ENCODE peak calls at places on chromosomes 16 and 17, in five cellular contexts. R is left lung, Q is OCI-LY7, N is GM12878, T is esophagus squamous epithelium. L is an unnamed sample.

GRCh38 chr16:50985733-50986132 is 165.3 kb downstream of the SALL1 start:
- DNase-seq in T (no peak), R (no peak), Q (peak), N (no peak), L (no peak)

GRCh38 chr17:68539536-68540469 is 27.6 kb downstream of the PRKAR1A start:
- DNase-seq in N (no peak), Q (peak), T (no peak), R (peak), L (no peak)

GRCh38 chr17:13594762-13595697 is 6.7 kb downstream of the HS3ST3A1 start:
- DNase-seq in R (peak), T (peak), N (peak), Q (peak), L (peak)

GRCh38 chr17:77645441-77646430 is 312.8 kb upstream of the TNRC6C start:
- DNase-seq in R (no peak), Q (no peak), T (no peak), N (no peak), L (peak)

GRCh38 chr16:29848420-29849297 is 14.4 kb downstream of the CDIPT start:
- DNase-seq in Q (peak), R (peak), N (no peak), T (no peak), L (peak)

GRCh38 chr16:79272141-79272577 is 328.4 kb downstream of the MAF start:
- DNase-seq in N (no peak), R (no peak), T (no peak), Q (no peak), L (peak)

GRCh38 chr17:42002175-42002791 is 15.0 kb downstream of the DNAJC7 start:
- DNase-seq in N (no peak), R (no peak), Q (no peak), T (no peak), L (no peak)

GRCh38 chr17:40779181-40779909 is 3.0 kb downstream of the KRT27 start:
- DNase-seq in T (no peak), N (no peak), Q (no peak), R (peak), L (peak)

GRCh38 chr17:44065668-44066203 is 735 bp downstream of the LSM12 start:
- DNase-seq in N (no peak), R (no peak), Q (peak), T (no peak), L (peak)

GRCh38 chr17:51815097-51815496 is 343.4 kb downstream of the CA10 start:
- DNase-seq in T (no peak), R (no peak), Q (no peak), N (no peak), L (no peak)

GRCh38 chr17:1905190-1905919 is 75.5 kb downstream of the RPA1 start:
- DNase-seq in T (no peak), N (no peak), Q (peak), R (no peak), L (no peak)

GRCh38 chr17:72381597-72382397 is 261.0 kb downstream of the SOX9 start:
- DNase-seq in N (no peak), R (no peak), Q (no peak), T (no peak), L (no peak)

GRCh38 chr16:56629531-56629930 is 2.9 kb upstream of the MT1M start:
- DNase-seq in N (no peak), Q (no peak), R (no peak), T (no peak), L (no peak)

GRCh38 chr17:15291674-15292361 is 26.7 kb upstream of the PMP22 start:
- DNase-seq in Q (no peak), T (no peak), R (peak), N (no peak), L (no peak)

DNA sequence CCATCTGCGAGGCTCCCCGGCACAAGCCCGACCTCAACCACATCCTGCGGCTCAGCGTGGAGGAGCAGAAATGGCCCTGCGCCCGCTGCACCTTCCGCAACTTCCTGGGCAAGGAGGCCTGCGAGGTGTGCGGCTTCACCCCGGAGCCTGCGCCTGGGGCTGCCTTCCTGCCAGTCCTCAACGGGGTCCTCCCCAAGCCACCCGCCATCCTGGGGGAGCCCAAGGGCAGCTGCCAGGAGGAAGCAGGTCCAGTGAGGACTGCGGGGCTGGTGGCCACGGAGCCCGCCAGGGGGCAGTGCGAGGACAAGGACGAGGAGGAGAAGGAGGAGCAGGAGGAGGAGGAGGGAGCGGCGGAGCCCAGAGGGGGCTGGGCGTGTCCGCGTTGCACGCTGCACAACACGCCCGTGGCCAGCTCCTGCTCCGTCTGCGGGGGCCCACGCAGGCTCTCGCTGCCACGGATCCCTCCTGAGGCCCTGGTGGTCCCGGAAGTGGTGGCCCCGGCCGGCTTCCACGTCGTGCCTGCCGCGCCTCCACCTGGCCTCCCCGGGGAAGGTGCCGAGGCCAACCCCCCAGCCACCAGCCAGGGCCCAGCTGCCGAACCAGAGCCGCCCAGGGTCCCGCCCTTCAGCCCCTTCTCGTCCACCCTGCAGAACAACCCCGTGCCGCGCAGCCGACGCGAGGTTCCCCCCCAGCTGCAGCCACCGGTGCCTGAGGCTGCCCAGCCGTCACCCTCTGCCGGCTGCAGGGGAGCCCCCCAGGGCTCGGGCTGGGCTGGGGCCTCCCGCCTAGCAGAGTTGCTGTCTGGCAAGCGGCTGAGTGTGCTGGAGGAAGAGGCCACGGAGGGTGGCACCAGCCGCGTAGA is 13.1 kb upstream of the PRR35 start:
- DNase-seq in T (no peak), N (no peak), R (peak), Q (no peak), L (peak)
- TF ChIP-seq CTCF in T (peak), N (no peak), R (peak), Q (no peak), L (no peak)

GRCh38 chr17:56866496-56866895 is 32.5 kb downstream of the DGKE start:
- DNase-seq in T (no peak), Q (peak), N (no peak), R (no peak), L (no peak)
- TF ChIP-seq CTCF in T (no peak), Q (peak), N (peak), R (no peak), L (no peak)

GRCh38 chr17:61399131-61400057 is at the start of gene TBX2:
- DNase-seq in Q (no peak), R (peak), T (no peak), N (no peak), L (no peak)
- TF ChIP-seq CTCF in Q (no peak), R (no peak), T (no peak), N (no peak), L (no peak)

GRCh38 chr16:74111583-74111982 is 185.0 kb upstream of the PSMD7 start:
- DNase-seq in R (no peak), Q (no peak), N (no peak), T (no peak), L (peak)

GRCh38 chr16:74107795-74108610 is 188.6 kb upstream of the PSMD7 start:
- DNase-seq in Q (peak), R (no peak), T (no peak), N (peak), L (peak)
- TF ChIP-seq CTCF in Q (peak), R (peak), T (peak), N (peak), L (peak)

DNA sequence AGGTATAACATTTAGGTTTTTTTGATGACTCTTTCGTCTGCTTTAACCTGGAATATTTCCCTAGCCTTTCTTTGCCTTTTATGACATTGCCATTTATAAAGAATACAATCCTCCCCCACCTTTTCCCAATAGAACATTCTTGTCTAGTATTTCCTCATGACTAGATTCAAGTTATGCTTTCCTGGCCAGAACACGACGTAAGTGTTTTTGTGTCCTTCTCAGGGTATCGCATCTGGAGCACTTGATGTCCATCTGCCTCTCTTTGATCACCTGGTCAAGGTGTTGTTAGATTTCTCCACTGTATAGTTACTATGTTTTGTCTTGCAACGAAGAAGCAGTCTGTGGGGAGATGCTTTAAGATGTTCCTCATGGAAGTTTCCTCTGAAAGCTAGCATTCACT is 87.4 kb downstream of the MSI2 start:
- DNase-seq in T (no peak), N (no peak), R (no peak), Q (no peak), L (no peak)
- TF ChIP-seq CTCF in T (no peak), N (no peak), R (no peak), Q (no peak), L (no peak)

DNA sequence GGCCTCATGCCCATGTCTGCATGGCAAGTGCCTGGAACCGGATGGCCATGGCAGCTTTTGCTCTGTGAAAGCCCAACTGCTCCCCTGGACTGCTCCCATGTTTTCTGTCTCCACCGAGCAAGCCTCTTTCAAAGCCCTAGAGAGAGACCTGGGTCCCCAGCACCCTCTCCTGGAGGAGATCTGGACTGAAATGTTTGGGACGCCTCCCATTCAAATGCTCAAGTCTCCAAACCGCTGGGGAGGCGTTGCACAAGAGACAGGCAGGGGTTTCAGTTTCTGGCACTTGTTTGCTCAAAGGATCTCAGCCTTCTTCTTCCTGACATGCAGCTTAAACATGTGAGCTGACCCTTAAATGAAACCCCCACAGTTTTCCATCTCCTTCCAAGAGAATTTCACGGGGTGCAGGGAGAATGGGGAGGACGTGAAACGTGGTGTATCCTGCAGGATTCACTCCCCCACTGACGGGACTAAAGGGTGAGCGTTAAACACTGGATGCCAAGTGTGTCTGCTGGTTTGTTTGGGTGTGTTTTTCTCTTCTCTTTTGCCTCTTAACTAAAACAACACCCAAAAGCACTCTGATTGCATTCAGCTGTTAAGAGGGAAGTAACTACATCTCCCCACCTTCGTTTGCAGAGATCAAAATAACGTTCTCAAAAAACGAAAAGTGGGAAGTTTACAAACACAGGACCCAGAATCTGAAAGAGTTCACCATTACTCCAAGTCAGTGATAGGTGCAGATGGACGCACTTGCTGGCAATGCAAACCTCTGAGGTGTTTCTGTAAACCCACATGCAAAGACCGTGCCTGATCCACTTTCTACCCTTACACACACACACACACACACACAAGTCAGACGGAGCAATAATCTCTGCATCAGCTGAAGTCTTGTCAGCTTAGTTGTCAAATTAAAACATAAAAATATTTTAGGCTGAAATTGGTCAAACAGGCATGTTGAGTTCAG is 256.9 kb downstream of the C16orf95 start:
- DNase-seq in T (no peak), R (no peak), N (no peak), Q (peak), L (no peak)
- TF ChIP-seq CTCF in T (no peak), R (no peak), N (no peak), Q (no peak), L (no peak)

DNA sequence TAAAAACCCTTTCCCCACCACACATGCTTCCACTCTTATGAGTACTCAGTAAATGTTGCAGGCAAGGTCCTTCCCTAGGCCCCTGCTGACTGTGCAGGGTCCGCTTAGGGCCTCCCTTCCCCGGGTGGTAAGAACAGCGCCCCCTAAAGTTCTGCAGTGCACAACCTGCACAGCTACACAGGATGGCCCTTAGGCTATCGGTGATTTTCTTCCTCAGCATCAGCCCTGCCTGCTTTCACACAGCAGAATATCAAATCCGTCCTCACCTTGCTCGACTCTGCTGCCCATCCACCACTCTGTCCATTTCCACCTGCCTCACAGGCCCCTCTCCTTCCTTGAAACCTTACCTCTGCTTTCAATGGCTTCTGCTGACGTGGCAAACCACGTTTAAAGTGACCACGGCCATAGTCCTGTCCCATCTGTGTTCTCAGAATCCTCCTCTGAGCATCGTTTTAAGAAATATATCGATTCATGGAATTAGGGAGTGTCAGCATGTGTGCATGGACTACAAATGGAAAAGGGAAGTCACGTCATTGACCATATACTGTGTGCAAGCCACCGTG is 51.4 kb upstream of the TMEM132E start:
- DNase-seq in Q (peak), R (no peak), N (no peak), T (no peak), L (peak)
- TF ChIP-seq CTCF in Q (peak), R (no peak), N (no peak), T (no peak), L (no peak)

DNA sequence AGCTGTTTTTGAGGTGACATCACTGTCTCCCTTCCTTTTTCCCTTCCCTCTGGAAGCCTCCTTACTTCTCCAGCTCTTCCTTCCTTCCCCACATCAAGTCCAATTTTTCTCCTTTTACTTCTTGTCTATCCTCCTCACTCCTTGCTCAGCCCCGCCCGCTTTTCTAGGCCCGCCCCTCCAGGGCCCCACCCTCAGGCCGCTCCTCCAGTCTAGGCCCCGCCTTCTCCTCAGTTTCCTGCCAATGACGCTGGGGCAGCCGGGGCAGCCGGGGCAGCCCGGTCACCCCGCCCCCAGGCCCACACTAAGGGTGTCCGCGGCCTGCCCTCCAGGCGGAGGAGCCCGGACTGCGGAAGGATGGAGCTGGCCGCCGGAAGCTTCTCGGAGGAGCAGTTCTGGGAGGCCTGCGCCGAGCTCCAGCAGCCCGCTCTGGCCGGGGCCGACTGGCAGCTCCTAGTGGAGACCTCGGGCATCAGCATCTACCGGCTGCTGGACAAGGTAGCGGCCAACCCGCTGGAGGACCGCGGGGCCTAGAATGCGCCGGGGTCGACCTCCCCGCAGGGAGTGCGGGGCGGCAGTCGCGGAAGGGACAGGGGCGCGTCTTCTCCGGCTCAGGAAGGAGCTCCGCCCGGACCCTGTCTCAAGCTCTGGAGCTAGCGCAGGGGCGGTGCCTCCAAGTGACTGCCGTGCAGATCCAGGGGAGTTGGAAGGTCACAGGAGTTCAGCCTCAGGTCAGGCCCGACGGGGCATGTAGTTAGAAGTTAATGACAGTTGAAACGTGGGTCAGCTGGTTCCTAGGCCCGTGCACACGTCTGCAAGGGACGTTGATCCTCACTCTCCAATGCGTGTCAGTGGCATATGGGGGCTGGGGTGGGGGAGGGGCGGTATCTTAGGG is at the start of gene PCTP:
- DNase-seq in N (peak), Q (peak), R (peak), T (peak), L (peak)
- TF ChIP-seq CTCF in N (peak), Q (peak), R (no peak), T (peak), L (peak)

GRCh38 chr16:19116711-19117449 is 3.1 kb downstream of the ITPRIPL2 start:
- DNase-seq in N (no peak), R (no peak), T (no peak), Q (peak), L (no peak)

GRCh38 chr16:19118938-19119431 is 5.2 kb downstream of the ITPRIPL2 start:
- DNase-seq in R (peak), Q (no peak), T (no peak), N (no peak), L (peak)

GRCh38 chr16:19114359-19115147 is 789 bp downstream of the ITPRIPL2 start:
- DNase-seq in R (peak), Q (no peak), N (no peak), T (no peak), L (no peak)

GRCh38 chr16:19113577-19114358 is at the start of gene ITPRIPL2:
- DNase-seq in N (no peak), T (no peak), Q (no peak), R (peak), L (no peak)

DNA sequence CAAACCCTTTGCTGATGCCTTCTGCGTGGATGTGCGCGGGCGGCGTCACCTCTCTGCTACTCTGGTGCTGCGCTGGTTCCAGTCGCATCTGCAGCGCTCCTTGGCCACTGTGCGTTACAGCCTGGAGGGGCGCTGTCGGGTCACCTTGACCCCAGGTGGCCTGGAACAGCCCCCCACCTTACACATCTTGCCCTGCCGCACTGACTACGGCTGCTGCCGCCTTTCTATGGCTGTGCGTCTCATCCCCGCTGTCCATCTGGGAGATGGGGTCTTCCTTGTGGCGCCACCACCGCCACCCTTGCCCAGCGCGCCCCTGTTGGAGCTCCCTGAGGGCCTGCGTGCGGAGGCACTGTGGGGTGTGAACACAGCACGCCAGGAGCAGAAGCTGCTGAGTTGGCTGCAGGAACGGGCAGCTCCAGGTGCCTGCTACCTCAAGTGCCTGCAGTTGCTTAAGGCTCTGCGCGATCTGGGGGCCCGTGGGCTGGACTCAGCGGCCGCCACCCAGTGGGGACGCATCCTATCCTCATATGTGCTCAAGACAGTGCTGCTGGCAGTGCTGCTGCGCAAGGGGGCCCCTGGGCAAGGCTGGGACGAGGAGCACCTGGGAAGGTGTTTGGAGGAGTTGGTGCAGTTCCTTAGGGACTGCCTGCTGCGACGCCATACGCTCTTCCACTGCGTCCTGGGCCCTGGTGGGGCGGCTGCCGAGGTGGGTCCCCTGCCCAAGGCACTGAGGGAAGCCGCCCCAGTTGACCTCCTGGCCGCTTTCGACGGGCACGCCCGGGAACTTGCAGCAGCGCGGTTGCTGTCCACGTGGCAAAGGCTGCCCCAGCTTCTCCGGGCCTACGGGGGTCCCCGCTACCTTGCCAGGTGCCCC is 1.6 kb downstream of the ITPRIPL2 start:
- DNase-seq in N (no peak), T (no peak), Q (no peak), R (peak), L (no peak)
- TF ChIP-seq CTCF in N (no peak), T (peak), Q (no peak), R (peak), L (no peak)

L was measured in activated CD8-positive, alpha-beta T cell treated with anti-CD3 and anti-CD28 coated beads for 36 hours.